ENCODE peak calls at places on chromosomes 5 and 9, in ten cellular contexts. M is gastrocnemius medialis, H is GM12865, O is heart left ventricle, F is PC-3, J is lung, A is uterus, T is breast epithelium, P is HFF-Myc, G is OCI-LY7. B is an unnamed sample.
A peak's percentile ranks its signal among the peaks of the same experiment; 100 is the strongest.

GRCh38 chr9:91832322-91832721 is 117.7 kb downstream of the ROR2 start:
- DNase-seq in M (no peak), H (no peak), A (no peak), F (no peak), P (no peak), J (no peak), O (no peak), G (no peak), T (no peak), B (no peak)

GRCh38 chr9:134986957-134987356 is 69.2 kb upstream of the FCN1 start:
- DNase-seq in T (no peak), F (no peak), J (no peak), A (no peak), P (no peak), M (no peak), O (no peak), G (no peak), H (no peak), B (no peak)

GRCh38 chr9:112860466-112860865 is 30.2 kb downstream of the SLC46A2 start:
- DNase-seq in T (no peak), G (no peak), O (no peak), J (no peak), A (no peak), M (no peak), H (no peak), P (no peak), F (no peak), B (no peak)

GRCh38 chr5:24289582-24289981 is 355.2 kb downstream of the CDH10 start:
- DNase-seq in F (no peak), A (no peak), H (no peak), G (no peak), J (no peak), P (no peak), O (no peak), T (no peak), M (no peak), B (no peak)

GRCh38 chr9:98551511-98552286 is 157.0 kb downstream of the GABBR2 start:
- DNase-seq in M (no peak), P (no peak), O (no peak), A (no peak), G (no peak), H (no peak), T (no peak), J (no peak), F (peak; percentile 80), B (peak; percentile 63)

GRCh38 chr5:159515909-159516415 is 185.7 kb upstream of the IL12B start:
- DNase-seq in H (peak; percentile 79), G (peak; percentile 63), A (peak; percentile 65), T (peak; percentile 64), F (peak; percentile 75), O (peak; percentile 39), J (peak; percentile 62), M (no peak), P (no peak), B (peak; percentile 57)

GRCh38 chr9:125409637-125410521 is 148.3 kb downstream of the GAPVD1 start:
- DNase-seq in P (peak; percentile 24), F (peak; percentile 36), J (no peak), G (peak; percentile 94), H (peak; percentile 51), O (peak; percentile 70), M (no peak), T (no peak), A (peak; percentile 53), B (peak; percentile 50)

GRCh38 chr9:121075251-121076036 is 689 bp downstream of the CNTRL start:
- DNase-seq in T (no peak), H (peak; percentile 65), G (peak; percentile 59), P (peak; percentile 15), M (no peak), O (no peak), F (peak; percentile 19), J (no peak), A (no peak), B (peak; percentile 34)

GRCh38 chr5:79613571-79613970 is 1.3 kb downstream of the TENT2 start:
- DNase-seq in T (no peak), O (no peak), F (no peak), H (no peak), A (no peak), G (no peak), M (no peak), J (no peak), P (no peak), B (no peak)

GRCh38 chr5:79605560-79605959 is 6.7 kb upstream of the TENT2 start:
- DNase-seq in P (no peak), A (no peak), T (no peak), G (no peak), M (no peak), H (no peak), F (no peak), J (no peak), O (no peak), B (no peak)

GRCh38 chr5:79612667-79613190 is 488 bp downstream of the TENT2 start:
- DNase-seq in T (no peak), F (no peak), G (peak; percentile 39), A (no peak), H (no peak), J (no peak), M (no peak), P (no peak), O (no peak), B (no peak)

DNA sequence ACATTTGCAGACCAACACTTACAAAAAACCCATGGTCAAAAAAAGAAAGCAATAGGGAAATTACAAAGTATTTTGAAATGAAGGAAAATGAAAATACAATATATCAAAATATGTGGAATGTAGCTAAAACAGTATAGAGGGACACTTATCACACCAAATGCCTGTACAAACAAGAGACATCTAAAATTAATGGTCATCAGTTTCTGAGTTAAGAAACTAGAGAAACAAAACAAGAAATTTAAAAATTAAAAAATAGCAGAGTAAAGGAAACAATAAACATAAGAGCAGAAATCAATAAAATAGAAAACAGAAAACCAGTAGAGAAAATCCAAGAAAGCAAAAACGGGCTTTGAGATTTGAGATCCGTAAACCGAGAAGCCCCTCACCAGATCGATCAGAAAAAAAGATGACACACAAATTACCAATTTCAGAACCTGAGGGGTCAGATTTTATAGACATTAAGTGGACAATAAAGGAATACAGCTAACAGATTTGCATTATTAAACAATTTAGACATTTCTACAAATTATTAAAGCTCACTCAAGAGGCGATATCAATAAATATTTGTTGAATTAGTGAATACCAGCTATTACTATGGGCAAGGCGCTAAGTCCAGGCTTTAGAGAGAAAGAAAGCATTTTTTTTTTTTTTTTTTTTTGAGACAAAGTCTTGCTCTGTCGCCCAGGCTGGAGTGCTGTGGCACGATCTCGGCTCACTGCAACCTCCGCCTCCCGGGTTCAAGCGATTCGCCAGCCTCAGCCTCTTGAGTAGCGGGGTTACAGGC is 1.0 kb upstream of the TENT2 start:
- DNase-seq in G (no peak), F (no peak), M (no peak), J (no peak), P (no peak), H (no peak), O (no peak), A (no peak), T (no peak), B (no peak)
- H3K4me3 ChIP-seq in G (peak overlapping the region; percentile 57), F (no peak overlapping the region), M (peak overlapping the region; percentile 61), J (peak overlapping the region; percentile 46), P (peak overlapping the region; percentile 98), H (peak overlapping the region; percentile 77), O (peak overlapping the region; percentile 52), A (peak overlapping the region; percentile 75), T (peak overlapping the region; percentile 80), B (peak overlapping the region; percentile 53)

DNA sequence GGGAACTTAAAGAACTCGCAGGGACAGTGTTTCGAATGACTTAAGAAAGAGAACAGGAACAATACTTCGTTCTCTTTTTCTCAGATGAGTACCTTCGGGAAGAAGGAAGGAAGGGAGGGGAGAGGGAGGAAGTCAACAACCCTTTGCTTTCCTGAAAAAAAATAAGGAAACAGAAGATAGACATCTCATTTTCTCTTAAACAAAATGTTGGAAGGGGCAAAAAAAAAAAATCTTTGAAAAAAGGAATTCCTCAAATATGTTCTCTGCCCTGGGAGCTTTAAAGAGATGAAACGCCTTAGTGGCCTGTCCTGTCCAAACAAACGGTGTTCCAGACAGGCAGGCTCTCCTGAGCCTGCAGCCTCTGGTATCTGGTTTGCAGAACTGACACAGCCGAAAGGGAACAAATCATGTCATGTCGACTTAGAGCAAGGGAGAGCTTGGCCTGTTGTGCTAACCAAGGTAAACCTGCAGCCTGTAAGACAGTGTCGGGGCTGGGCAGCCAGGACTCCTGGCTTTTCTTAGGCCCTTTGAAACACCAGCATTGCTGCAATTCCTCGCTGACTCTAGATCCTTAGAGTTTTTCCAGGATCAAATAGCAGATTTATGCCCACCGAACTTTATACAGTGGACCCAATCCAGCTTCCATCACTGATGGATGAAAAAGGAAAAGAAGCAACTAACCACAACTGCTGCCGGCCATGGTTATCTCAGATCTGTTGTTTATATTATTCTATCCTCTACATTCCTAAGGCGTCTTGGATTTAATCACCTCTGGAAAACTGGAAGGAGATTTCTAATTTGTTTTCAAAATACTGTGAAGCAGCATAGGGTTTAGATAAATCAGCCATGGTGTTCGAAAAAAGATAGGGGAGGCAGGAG is at the start of gene ZNF366:
- DNase-seq in P (no peak), O (no peak), H (no peak), F (no peak), A (no peak), M (no peak), T (no peak), J (no peak), G (no peak), B (no peak)
- H3K4me3 ChIP-seq in P (no peak within 1 kb of the TSS), O (peak within 1 kb of the TSS; percentile 31), H (no peak within 1 kb of the TSS), F (no peak within 1 kb of the TSS), A (no peak within 1 kb of the TSS), M (peak within 1 kb of the TSS; percentile 23), T (peak within 1 kb of the TSS; percentile 0), J (peak within 1 kb of the TSS; percentile 31), G (no peak within 1 kb of the TSS), B (no peak within 1 kb of the TSS)

GRCh38 chr5:111509119-111509518 is 3.2 kb downstream of the STARD4 start:
- DNase-seq in T (no peak), F (no peak), M (no peak), A (no peak), G (peak; percentile 8), H (no peak), J (no peak), O (no peak), P (no peak), B (no peak)
- H3K4me3 ChIP-seq in T (no peak overlapping the region), F (no peak overlapping the region), M (no peak overlapping the region), A (no peak overlapping the region), G (peak overlapping the region; percentile 91), H (peak overlapping the region; percentile 89), J (no peak overlapping the region), O (no peak overlapping the region), P (no peak overlapping the region), B (peak overlapping the region; percentile 14)

GRCh38 chr9:88076286-88077070 is 61.8 kb downstream of the SPATA31C2 start:
- DNase-seq in P (no peak), G (no peak), O (peak; percentile 80), T (peak; percentile 93), M (peak; percentile 5), J (peak; percentile 85), A (peak; percentile 80), F (peak; percentile 81), H (no peak), B (peak; percentile 77)

GRCh38 chr9:88075966-88076285 is 62.3 kb downstream of the SPATA31C2 start:
- DNase-seq in T (no peak), J (no peak), A (no peak), H (no peak), O (no peak), F (no peak), P (no peak), G (no peak), M (no peak), B (no peak)

GRCh38 chr9:88074931-88075330 is 63.3 kb downstream of the SPATA31C2 start:
- DNase-seq in J (no peak), P (no peak), F (no peak), M (no peak), O (no peak), G (no peak), T (no peak), H (no peak), A (no peak), B (no peak)

GRCh38 chr9:88072831-88073365 is 65.4 kb downstream of the SPATA31C2 start:
- DNase-seq in H (no peak), A (no peak), M (no peak), F (peak; percentile 78), T (no peak), O (no peak), G (no peak), J (no peak), P (no peak), B (no peak)

GRCh38 chr9:88077071-88077617 is 61.1 kb downstream of the SPATA31C2 start:
- DNase-seq in F (no peak), H (no peak), T (no peak), M (no peak), G (no peak), J (no peak), A (no peak), P (no peak), O (no peak), B (no peak)
- H3K4me3 ChIP-seq in F (peak overlapping the region; percentile 73), H (no peak overlapping the region), T (peak overlapping the region; percentile 59), M (peak overlapping the region; percentile 57), G (no peak overlapping the region), J (no peak overlapping the region), A (peak overlapping the region; percentile 48), P (no peak overlapping the region), O (peak overlapping the region; percentile 35), B (peak overlapping the region; percentile 55)